ENCODE peak calls at places on chromosome 22, in eight cellular contexts. J is right atrium auricular region; Z is C1 segment of cervical spinal cord; L is NCI-H748 treated with DMSO at 0.1 percent for 48 hours; W is stimulated activated CD4-positive, alpha-beta T cell treated with anti-CD3 and anti-CD28 coated beads, Interleukin-1b, Interleukin-23, amount 100 ng/mL, for 48 hours; G is NCI-H774; Q is lung microvascular endothelial cell; K is foreskin fibroblast. Y is an unnamed sample.

GRCh38 chr22:40721266-40721665 is 42.0 kb downstream of the MCHR1 start:
- DNase-seq in J (no peak), Z (no peak), L (peak; percentile 67), W (no peak), G (no peak), Q (peak; percentile 50), K (peak; percentile 59), Y (no peak)

GRCh38 chr22:21102659-21103267 is 57.0 kb downstream of the LRRC74B start:
- DNase-seq in J (peak; percentile 63), Z (peak; percentile 6), L (peak; percentile 21), W (peak; percentile 80), G (peak; percentile 68), Q (peak; percentile 69), K (peak; percentile 71), Y (peak; percentile 76)

GRCh38 chr22:46584081-46584903 is 35.9 kb upstream of the GRAMD4 start:
- DNase-seq in J (no peak), Z (no peak), L (no peak), W (no peak), G (no peak), Q (no peak), K (peak; percentile 35), Y (peak; percentile 52)

GRCh38 chr22:23193882-23194281 is 13.6 kb downstream of the BCR start:
- DNase-seq in J (no peak), Z (no peak), L (no peak), W (no peak), G (no peak), Q (no peak), K (no peak), Y (no peak)

GRCh38 chr22:26589367-26589844 is 526 bp downstream of the TPST2 start:
- DNase-seq in J (no peak), Z (no peak), L (no peak), W (peak; percentile 23), G (no peak), Q (peak; percentile 50), K (peak; percentile 54), Y (peak; percentile 63)

GRCh38 chr22:45335021-45335818 is 25.5 kb downstream of the FAM118A start:
- DNase-seq in J (peak; percentile 70), Z (no peak), L (no peak), W (no peak), G (no peak), Q (peak; percentile 48), K (peak; percentile 54), Y (no peak)

GRCh38 chr22:24772493-24773220 is 1.9 kb downstream of the PIWIL3 start:
- DNase-seq in J (no peak), Z (no peak), L (no peak), W (no peak), G (no peak), Q (peak; percentile 56), K (peak; percentile 55), Y (peak; percentile 24)

GRCh38 chr22:23215294-23216204 is 35.2 kb downstream of the BCR start:
- DNase-seq in J (no peak), Z (no peak), L (no peak), W (no peak), G (no peak), Q (peak; percentile 70), K (peak; percentile 72), Y (no peak)

GRCh38 chr22:35150163-35151107 is 84.5 kb downstream of the ISX start:
- DNase-seq in J (peak; percentile 63), Z (no peak), L (peak; percentile 14), W (peak; percentile 67), G (no peak), Q (peak; percentile 65), K (peak; percentile 49), Y (peak; percentile 67)

GRCh38 chr22:36384766-36385400 is 2.9 kb downstream of the MYH9 start:
- DNase-seq in J (no peak), Z (no peak), L (no peak), W (peak; percentile 41), G (no peak), Q (peak; percentile 54), K (peak; percentile 53), Y (no peak)

GRCh38 chr22:48669226-48669625 is 1158.4 kb downstream of the BRD1 start:
- DNase-seq in J (no peak), Z (no peak), L (no peak), W (no peak), G (no peak), Q (no peak), K (no peak), Y (no peak)

GRCh38 chr22:47220752-47221151 is 458.3 kb downstream of the TBC1D22A start:
- DNase-seq in J (no peak), Z (no peak), L (no peak), W (no peak), G (no peak), Q (no peak), K (no peak), Y (no peak)

GRCh38 chr22:50526849-50527801 is 1.7 kb upstream of the SCO2 start:
- DNase-seq in J (peak; percentile 77), Z (no peak), L (no peak), W (peak; percentile 55), G (no peak), Q (no peak), K (peak; percentile 42), Y (no peak)

GRCh38 chr22:29003975-29004646 is 57.5 kb downstream of the C22orf31 start:
- DNase-seq in J (no peak), Z (no peak), L (peak; percentile 2), W (no peak), G (no peak), Q (no peak), K (no peak), Y (no peak)

GRCh38 chr22:46094676-46095075 is 55.6 kb upstream of the PPARA start:
- DNase-seq in J (no peak), Z (no peak), L (no peak), W (no peak), G (no peak), Q (no peak), K (no peak), Y (no peak)

GRCh38 chr22:20208713-20209310 is 58.0 kb upstream of the CCDC188 start:
- DNase-seq in J (no peak), Z (no peak), L (no peak), W (no peak), G (no peak), Q (no peak), K (no peak), Y (no peak)

GRCh38 chr22:32617271-32617670 is 142.7 kb downstream of the FBXO7 start:
- DNase-seq in J (no peak), Z (no peak), L (no peak), W (no peak), G (no peak), Q (no peak), K (peak; percentile 33), Y (no peak)

GRCh38 chr22:41229730-41230398 is 10.9 kb downstream of the CHADL start:
- DNase-seq in J (no peak), Z (no peak), L (no peak), W (no peak), G (no peak), Q (peak; percentile 51), K (no peak), Y (no peak)

GRCh38 chr22:33577862-33578411 is 342.3 kb downstream of the LARGE1 start:
- DNase-seq in J (no peak), Z (no peak), L (no peak), W (no peak), G (no peak), Q (peak; percentile 4), K (no peak), Y (no peak)

GRCh38 chr22:32310777-32311176 is 46.9 kb upstream of the RFPL3 start:
- DNase-seq in J (no peak), Z (no peak), L (no peak), W (no peak), G (no peak), Q (no peak), K (no peak), Y (no peak)

GRCh38 chr22:35913925-35914324 is 114.7 kb downstream of the RBFOX2 start:
- DNase-seq in J (no peak), Z (no peak), L (no peak), W (no peak), G (no peak), Q (no peak), K (no peak), Y (no peak)

GRCh38 chr22:43085658-43086606 is 3.3 kb downstream of the TTLL1 start:
- DNase-seq in J (no peak), Z (no peak), L (no peak), W (no peak), G (no peak), Q (peak; percentile 88), K (no peak), Y (no peak)

GRCh38 chr22:37045958-37046357 is 5.6 kb upstream of the KCTD17 start:
- DNase-seq in J (no peak), Z (no peak), L (no peak), W (no peak), G (no peak), Q (peak; percentile 51), K (peak; percentile 79), Y (no peak)

GRCh38 chr22:50613291-50613981 is 12.8 kb downstream of the MAPK8IP2 start:
- DNase-seq in J (no peak), Z (no peak), L (peak; percentile 8), W (no peak), G (peak; percentile 40), Q (no peak), K (peak; percentile 24), Y (no peak)

Y was measured in ureter.